ENCODE peak calls at places on chromosome 9, in nine cellular contexts. V is suprapubic skin, Q is T-cell, S is Right ventricle myocardium superior, O is T-helper 2 cell, A is NCI-H774, Z is H54, T is ELF-1, B is amniotic stem cell. W is an unnamed sample.

GRCh38 chr9:25472085-25472607 is 206.1 kb downstream of the TUSC1 start:
- DNase-seq in V (no peak), Q (no peak), S (no peak), O (no peak), A (no peak), Z (no peak), T (no peak), B (no peak), W (no peak)

GRCh38 chr9:110351009-110351467 is 13.4 kb upstream of the TXNDC8 start:
- DNase-seq in V (no peak), Q (no peak), S (no peak), O (no peak), A (no peak), Z (peak), T (no peak), B (peak), W (peak)

GRCh38 chr9:113526841-113527240 is 63.3 kb downstream of the RGS3 start:
- DNase-seq in V (no peak), Q (no peak), S (no peak), O (no peak), A (no peak), Z (no peak), T (no peak), B (no peak), W (no peak)

GRCh38 chr9:4167040-4167671 is 132.7 kb downstream of the GLIS3 start:
- DNase-seq in V (no peak), Q (no peak), S (no peak), O (no peak), A (no peak), Z (peak), T (no peak), B (peak), W (no peak)

GRCh38 chr9:108972186-108972585 is 38.0 kb downstream of the ABITRAM start:
- DNase-seq in V (no peak), Q (no peak), S (no peak), O (no peak), A (no peak), Z (no peak), T (no peak), B (no peak), W (no peak)

GRCh38 chr9:581673-582497 is 259.6 kb upstream of the DMRT1 start:
- DNase-seq in V (no peak), Q (no peak), S (no peak), O (no peak), A (no peak), Z (no peak), T (peak), B (no peak), W (no peak)

GRCh38 chr9:278651-279050 is 64.0 kb downstream of the DOCK8 start:
- DNase-seq in V (no peak), Q (peak), S (no peak), O (no peak), A (no peak), Z (no peak), T (no peak), B (no peak), W (no peak)

GRCh38 chr9:87469833-87470465 is 27.7 kb upstream of the DAPK1 start:
- DNase-seq in V (no peak), Q (no peak), S (no peak), O (no peak), A (peak), Z (no peak), T (peak), B (no peak), W (no peak)

GRCh38 chr9:7315746-7316457 is 483.7 kb downstream of the DMAC1 start:
- DNase-seq in V (no peak), Q (no peak), S (no peak), O (no peak), A (no peak), Z (no peak), T (no peak), B (no peak), W (no peak)

GRCh38 chr9:107587175-107587963 is 97.8 kb upstream of the KLF4 start:
- DNase-seq in V (no peak), Q (no peak), S (peak), O (no peak), A (no peak), Z (no peak), T (peak), B (no peak), W (no peak)

GRCh38 chr9:128162215-128163026 is 2.4 kb downstream of the BBLN start:
- DNase-seq in V (no peak), Q (no peak), S (peak), O (no peak), A (no peak), Z (peak), T (no peak), B (no peak), W (peak)

GRCh38 chr9:14215614-14216013 is 98.3 kb downstream of the NFIB start:
- DNase-seq in V (no peak), Q (no peak), S (no peak), O (no peak), A (no peak), Z (no peak), T (no peak), B (no peak), W (no peak)

GRCh38 chr9:136597141-136597885 is 51.5 kb upstream of the NOTCH1 start:
- DNase-seq in V (no peak), Q (no peak), S (no peak), O (no peak), A (no peak), Z (no peak), T (no peak), B (no peak), W (no peak)

GRCh38 chr9:4499917-4500316 is 9.6 kb downstream of the SLC1A1 start:
- DNase-seq in V (no peak), Q (no peak), S (peak), O (no peak), A (no peak), Z (no peak), T (no peak), B (no peak), W (no peak)

GRCh38 chr9:91727316-91727861 is 222.6 kb downstream of the ROR2 start:
- DNase-seq in V (no peak), Q (no peak), S (no peak), O (no peak), A (peak), Z (peak), T (peak), B (no peak), W (peak)

GRCh38 chr9:92600742-92601261 is 65.0 kb upstream of the ECM2 start:
- DNase-seq in V (no peak), Q (no peak), S (no peak), O (no peak), A (no peak), Z (no peak), T (peak), B (peak), W (no peak)

GRCh38 chr9:6944093-6944551 is 186.3 kb downstream of the KDM4C start:
- DNase-seq in V (no peak), Q (no peak), S (no peak), O (no peak), A (peak), Z (no peak), T (no peak), B (no peak), W (no peak)

GRCh38 chr9:123639743-123640142 is 283.7 kb downstream of the CRB2 start:
- DNase-seq in V (no peak), Q (no peak), S (no peak), O (no peak), A (no peak), Z (no peak), T (no peak), B (no peak), W (no peak)

GRCh38 chr9:94250456-94250855 is 8.6 kb upstream of the ZNF169 start:
- DNase-seq in V (no peak), Q (peak), S (no peak), O (no peak), A (no peak), Z (no peak), T (peak), B (no peak), W (peak)

GRCh38 chr9:127987103-127987614 is 6.4 kb upstream of the EEIG1 start:
- DNase-seq in V (no peak), Q (no peak), S (no peak), O (no peak), A (no peak), Z (peak), T (no peak), B (no peak), W (no peak)

GRCh38 chr9:100999914-101000540 is 28.5 kb upstream of the PLPPR1 start:
- DNase-seq in V (no peak), Q (no peak), S (no peak), O (no peak), A (no peak), Z (no peak), T (no peak), B (peak), W (no peak)

GRCh38 chr9:126805546-126806262 is 864 bp downstream of the ZBTB43 start:
- DNase-seq in V (no peak), Q (peak), S (peak), O (peak), A (no peak), Z (peak), T (peak), B (no peak), W (no peak)

GRCh38 chr9:137021979-137022619 is 5.9 kb downstream of the ABCA2 start:
- DNase-seq in V (no peak), Q (peak), S (no peak), O (peak), A (peak), Z (peak), T (peak), B (no peak), W (peak)

GRCh38 chr9:101498323-101498722 is 35.3 kb upstream of the RNF20 start:
- DNase-seq in V (no peak), Q (no peak), S (no peak), O (no peak), A (no peak), Z (no peak), T (no peak), B (no peak), W (no peak)

GRCh38 chr9:88052446-88052845 is 78.1 kb upstream of the CDK20 start:
- DNase-seq in V (no peak), Q (no peak), S (no peak), O (no peak), A (no peak), Z (no peak), T (no peak), B (no peak), W (no peak)

W was measured in T1000.